ENCODE peak calls at places on chromosomes 7 and 10, in eight cellular contexts. V is smooth muscle cell of the brain vasculature, K is GM04504, Y is AG04450, B is NCI-H1105, S is NCI-H1092, F is Peyer's patch, M is LHCN-M2. Z is an unnamed sample.

GRCh38 chr7:133676805-133677370 is 424.0 kb downstream of the EXOC4 start:
- DNase-seq in F (no peak), B (no peak), M (peak; percentile 69), K (no peak), V (no peak), Y (no peak), S (no peak), Z (no peak)

GRCh38 chr10:33327750-33328149 is 6.7 kb downstream of the NRP1 start:
- DNase-seq in Y (no peak), B (no peak), S (no peak), V (no peak), M (peak; percentile 25), K (no peak), F (no peak), Z (no peak)

GRCh38 chr10:102347236-102347828 is 48.2 kb upstream of the NFKB2 start:
- DNase-seq in B (no peak), M (peak; percentile 75), K (no peak), V (no peak), F (peak; percentile 51), S (no peak), Y (no peak), Z (peak; percentile 33)

GRCh38 chr7:23093546-23093945 is 12.0 kb upstream of the KLHL7 start:
- DNase-seq in K (no peak), F (no peak), B (no peak), S (no peak), V (no peak), Y (no peak), M (peak; percentile 91), Z (no peak)

GRCh38 chr7:114130860-114131259 is 212.1 kb upstream of the PPP1R3A start:
- DNase-seq in Y (no peak), S (no peak), F (no peak), V (no peak), B (peak; percentile 5), M (no peak), K (no peak), Z (no peak)

GRCh38 chr7:132075573-132075972 is 500.7 kb downstream of the PLXNA4 start:
- DNase-seq in F (no peak), Y (no peak), M (no peak), B (no peak), K (no peak), V (no peak), S (no peak), Z (no peak)

GRCh38 chr7:26723140-26723539 is 141.2 kb downstream of the SKAP2 start:
- DNase-seq in M (no peak), Y (no peak), V (no peak), K (no peak), B (no peak), S (no peak), F (no peak), Z (no peak)

GRCh38 chr10:30415613-30416012 is 18.4 kb upstream of the MAP3K8 start:
- DNase-seq in V (no peak), F (no peak), B (no peak), S (no peak), Y (no peak), M (no peak), K (no peak), Z (no peak)

GRCh38 chr7:68306692-68307107 is 1291.6 kb upstream of the AUTS2 start:
- DNase-seq in S (no peak), F (no peak), B (no peak), Y (no peak), K (no peak), M (no peak), V (no peak), Z (no peak)

GRCh38 chr7:99311702-99312101 is 14.0 kb upstream of the ARPC1A start:
- DNase-seq in Y (no peak), B (no peak), S (no peak), M (no peak), F (no peak), K (no peak), V (no peak), Z (no peak)

GRCh38 chr10:122336961-122337360 is 37.5 kb upstream of the PLEKHA1 start:
- DNase-seq in Y (no peak), S (no peak), M (no peak), V (no peak), K (no peak), F (no peak), B (no peak), Z (no peak)

GRCh38 chr7:87564290-87564963 is 36.3 kb downstream of the ABCB1 start:
- DNase-seq in F (peak; percentile 85), Y (no peak), K (no peak), V (no peak), M (peak; percentile 12), B (no peak), S (no peak), Z (peak; percentile 70)

GRCh38 chr10:43230909-43231522 is 35.8 kb downstream of the RASGEF1A start:
- DNase-seq in S (no peak), M (no peak), Y (no peak), F (peak; percentile 61), V (no peak), K (no peak), B (no peak), Z (peak; percentile 31)

GRCh38 chr10:132737390-132738048 is 48.4 kb downstream of the NKX6-2 start:
- DNase-seq in V (no peak), M (no peak), F (no peak), B (no peak), Y (no peak), K (no peak), S (no peak), Z (no peak)

GRCh38 chr7:71718563-71718962 is 586.6 kb downstream of the GALNT17 start:
- DNase-seq in Y (no peak), M (no peak), K (no peak), B (no peak), V (no peak), S (no peak), F (no peak), Z (no peak)

GRCh38 chr7:47379629-47380324 is 202.1 kb downstream of the TNS3 start:
- DNase-seq in F (peak; percentile 84), S (no peak), V (no peak), K (no peak), Y (peak; percentile 36), B (no peak), M (peak; percentile 82), Z (peak; percentile 41)

GRCh38 chr7:120441850-120442249 is 168.9 kb downstream of the KCND2 start:
- DNase-seq in S (no peak), F (no peak), K (no peak), Y (no peak), B (no peak), V (no peak), M (no peak), Z (no peak)

GRCh38 chr7:19972872-19973271 is 199.5 kb upstream of the TMEM196 start:
- DNase-seq in K (no peak), Y (no peak), S (no peak), M (no peak), B (no peak), V (no peak), F (no peak), Z (no peak)

GRCh38 chr10:19654576-19654975 is 161.7 kb upstream of the PLXDC2 start:
- DNase-seq in K (no peak), F (no peak), S (no peak), M (peak; percentile 85), Y (peak; percentile 65), B (no peak), V (no peak), Z (no peak)

GRCh38 chr10:73597346-73597745 is 6.2 kb upstream of the USP54 start:
- DNase-seq in S (no peak), M (peak; percentile 69), K (no peak), V (no peak), B (no peak), Y (no peak), F (no peak), Z (no peak)

GRCh38 chr7:110568388-110568787 is 522.5 kb upstream of the LRRN3 start:
- DNase-seq in M (no peak), S (no peak), B (no peak), V (no peak), K (no peak), F (no peak), Y (no peak), Z (no peak)

GRCh38 chr7:140673063-140673769 is 471 bp downstream of the ADCK2 start:
- DNase-seq in S (no peak), F (peak; percentile 74), K (no peak), B (peak; percentile 61), M (peak; percentile 20), Y (no peak), V (no peak), Z (peak; percentile 68)

GRCh38 chr10:48899781-48900180 is 39.9 kb downstream of the LRRC18 start:
- DNase-seq in S (no peak), Y (no peak), B (no peak), K (no peak), V (no peak), F (no peak), M (no peak), Z (no peak)

GRCh38 chr7:5428470-5429252 is 5.0 kb upstream of the TNRC18 start:
- DNase-seq in Y (peak; percentile 72), V (no peak), B (peak; percentile 77), S (peak; percentile 73), K (peak; percentile 66), F (peak; percentile 81), M (peak; percentile 85), Z (peak; percentile 82)

GRCh38 chr7:17402628-17403278 is 104.3 kb downstream of the AHR start:
- DNase-seq in V (no peak), S (no peak), K (no peak), F (no peak), Y (no peak), M (no peak), B (no peak), Z (peak; percentile 67)

GRCh38 chr10:97190452-97190851 is 4.7 kb upstream of the SLIT1 start:
- DNase-seq in K (no peak), M (no peak), V (no peak), B (no peak), S (no peak), Y (no peak), F (no peak), Z (no peak)

GRCh38 chr7:102320601-102321350 is 34.1 kb downstream of the SH2B2 start:
- DNase-seq in B (no peak), Y (no peak), V (no peak), K (no peak), S (no peak), F (no peak), M (no peak), Z (no peak)

GRCh38 chr10:80464557-80465466 is 10.7 kb downstream of the TSPAN14 start:
- DNase-seq in V (no peak), F (peak; percentile 50), K (no peak), Y (no peak), S (peak; percentile 31), M (peak; percentile 47), B (no peak), Z (no peak)

GRCh38 chr7:132463922-132464321 is 112.3 kb downstream of the PLXNA4 start:
- DNase-seq in M (no peak), Y (no peak), F (no peak), K (no peak), B (no peak), S (no peak), V (no peak), Z (no peak)

GRCh38 chr7:148912758-148913541 is 28.9 kb upstream of the EZH2 start:
- DNase-seq in B (no peak), F (no peak), S (no peak), Y (no peak), M (no peak), K (no peak), V (no peak), Z (no peak)

GRCh38 chr10:12194752-12195271 is 879 bp downstream of the NUDT5 start:
- DNase-seq in S (no peak), K (peak; percentile 10), V (no peak), Y (no peak), F (peak; percentile 63), M (peak; percentile 44), B (no peak), Z (peak; percentile 59)

GRCh38 chr7:96416599-96416998 is 94.7 kb upstream of the SLC25A13 start:
- DNase-seq in K (no peak), V (no peak), Y (no peak), M (no peak), F (no peak), S (no peak), B (no peak), Z (no peak)

GRCh38 chr10:88707429-88708110 is 1.5 kb downstream of the LIPK start:
- DNase-seq in Y (peak; percentile 6), V (peak; percentile 15), K (peak; percentile 44), M (peak; percentile 93), S (no peak), B (no peak), F (no peak), Z (no peak)

GRCh38 chr7:83305027-83305426 is 142.3 kb upstream of the PCLO start:
- DNase-seq in K (no peak), V (no peak), F (no peak), S (no peak), B (no peak), Y (no peak), M (no peak), Z (no peak)

Z was measured in right lobe of liver.